ENCODE peak calls at places on chromosomes 7 and 10, in five cellular contexts. E is stimulated activated CD4-positive, alpha-beta T cell treated with anti-CD3 and anti-CD28 coated beads, TNF-alpha, amount 100 ng/mL, for 24 hours; W is smooth muscle cell of the brain vasculature; O is ovary; N is naive thymus-derived CD8-positive, alpha-beta T cell. U is an unnamed sample.

GRCh38 chr7:2082357-2083038 is 150.2 kb downstream of the MAD1L1 start:
- DNase-seq in E (no peak), W (no peak), O (peak; percentile 69), N (no peak), U (no peak)

GRCh38 chr10:128160335-128160734 is 34.1 kb upstream of the MKI67 start:
- DNase-seq in E (no peak), W (no peak), O (no peak), N (no peak), U (no peak)

GRCh38 chr10:58513189-58514101 is 773 bp downstream of the BICC1 start:
- DNase-seq in E (no peak), W (peak; percentile 59), O (peak; percentile 80), N (no peak), U (no peak)

GRCh38 chr7:92785923-92786322 is 50.5 kb downstream of the CDK6 start:
- DNase-seq in E (no peak), W (no peak), O (no peak), N (no peak), U (no peak)

GRCh38 chr7:144057954-144058353 is 9.2 kb downstream of the OR2A5 start:
- DNase-seq in E (no peak), W (no peak), O (no peak), N (no peak), U (no peak)

GRCh38 chr7:90250601-90251303 is 5.8 kb downstream of the CFAP69 start:
- DNase-seq in E (no peak), W (no peak), O (no peak), N (no peak), U (no peak)

GRCh38 chr7:103862302-103863035 is 127.0 kb downstream of the RELN start:
- DNase-seq in E (no peak), W (no peak), O (no peak), N (no peak), U (no peak)

GRCh38 chr10:44390585-44391072 is 5.7 kb upstream of the CXCL12 start:
- DNase-seq in E (no peak), W (no peak), O (no peak), N (no peak), U (no peak)

GRCh38 chr7:4911111-4911828 is 27.8 kb upstream of the RADIL start:
- DNase-seq in E (no peak), W (no peak), O (no peak), N (no peak), U (no peak)

GRCh38 chr7:22338411-22338810 is 18.5 kb downstream of the RAPGEF5 start:
- DNase-seq in E (no peak), W (no peak), O (no peak), N (no peak), U (no peak)

GRCh38 chr10:61272781-61273180 is 180.4 kb downstream of the TMEM26 start:
- DNase-seq in E (no peak), W (no peak), O (no peak), N (no peak), U (no peak)

GRCh38 chr10:61164458-61165160 is 220.6 kb upstream of the RHOBTB1 start:
- DNase-seq in E (no peak), W (no peak), O (no peak), N (no peak), U (no peak)

GRCh38 chr10:131980757-131981428 is 830 bp downstream of the BNIP3 start:
- DNase-seq in E (no peak), W (no peak), O (peak; percentile 53), N (no peak), U (no peak)

GRCh38 chr7:66355762-66356161 is 150.6 kb downstream of the TPST1 start:
- DNase-seq in E (no peak), W (no peak), O (no peak), N (no peak), U (no peak)

GRCh38 chr7:115680921-115681320 is 349.6 kb downstream of the TFEC start:
- DNase-seq in E (no peak), W (no peak), O (no peak), N (no peak), U (no peak)

GRCh38 chr10:36256905-36257304 is 614.8 kb upstream of the FZD8 start:
- DNase-seq in E (no peak), W (no peak), O (no peak), N (no peak), U (no peak)

U was measured in memory B cell.